ENCODE peak calls at places on chromosomes 1 and 21, in nine cellular contexts. R is stomach, Q is ovary, I is cardiac muscle cell, Y is heart right ventricle, Z is left ventricle myocardium inferior, E is fibroblast of pulmonary artery, D is omental fat pad, N is sigmoid colon. V is an unnamed sample.

GRCh38 chr1:220775238-220775853 is 11.4 kb upstream of the MTARC1 start:
- DNase-seq in Q (no peak), Z (no peak), I (peak; percentile 57), R (peak; percentile 55), E (peak; percentile 48), Y (peak; percentile 51), N (no peak), D (no peak), V (peak; percentile 44)

GRCh38 chr1:17535300-17535937 is 4.1 kb upstream of the ARHGEF10L start:
- DNase-seq in R (no peak), D (no peak), N (no peak), Q (no peak), Z (no peak), I (no peak), Y (no peak), E (no peak), V (no peak)

GRCh38 chr1:9843576-9843945 is 19.8 kb upstream of the CLSTN1 start:
- DNase-seq in E (no peak), R (peak; percentile 38), Y (no peak), Z (no peak), I (no peak), N (peak; percentile 58), Q (no peak), D (no peak), V (no peak)

GRCh38 chr1:3904843-3905185 is 4.7 kb upstream of the C1orf174 start:
- DNase-seq in I (no peak), E (no peak), N (no peak), R (no peak), D (no peak), Q (no peak), Y (no peak), Z (no peak), V (no peak)

GRCh38 chr1:66311628-66312027 is 222.3 kb upstream of the SGIP1 start:
- DNase-seq in E (no peak), I (no peak), Q (no peak), N (no peak), Z (no peak), D (no peak), Y (no peak), R (no peak), V (no peak)

GRCh38 chr1:44613932-44614331 is 60.3 kb downstream of the TMEM53 start:
- DNase-seq in Y (no peak), D (no peak), E (no peak), R (no peak), N (no peak), I (peak; percentile 30), Q (no peak), Z (no peak), V (no peak)

GRCh38 chr1:16981269-16981849 is 939 bp upstream of the MFAP2 start:
- DNase-seq in I (no peak), E (peak; percentile 81), D (no peak), Q (no peak), Y (no peak), R (no peak), N (no peak), Z (no peak), V (no peak)

GRCh38 chr21:29232601-29233541 is 65.9 kb upstream of the BACH1 start:
- DNase-seq in N (no peak), E (peak; percentile 45), Q (no peak), Y (no peak), R (no peak), I (no peak), Z (no peak), D (no peak), V (no peak)

GRCh38 chr1:68373173-68373572 is 76.6 kb downstream of the RPE65 start:
- DNase-seq in Q (no peak), Y (no peak), R (no peak), N (no peak), Z (no peak), E (no peak), D (no peak), I (no peak), V (no peak)

GRCh38 chr1:68375919-68376318 is 73.8 kb downstream of the RPE65 start:
- DNase-seq in D (no peak), Q (no peak), Z (no peak), Y (no peak), N (no peak), I (no peak), E (no peak), R (no peak), V (no peak)

GRCh38 chr1:68376441-68376840 is 73.3 kb downstream of the RPE65 start:
- DNase-seq in E (no peak), N (no peak), R (no peak), Z (no peak), D (no peak), Q (no peak), I (no peak), Y (no peak), V (no peak)

GRCh38 chr1:68370101-68370915 is 79.4 kb downstream of the RPE65 start:
- DNase-seq in E (no peak), R (no peak), D (no peak), N (no peak), Y (no peak), I (no peak), Z (no peak), Q (no peak), V (no peak)

DNA sequence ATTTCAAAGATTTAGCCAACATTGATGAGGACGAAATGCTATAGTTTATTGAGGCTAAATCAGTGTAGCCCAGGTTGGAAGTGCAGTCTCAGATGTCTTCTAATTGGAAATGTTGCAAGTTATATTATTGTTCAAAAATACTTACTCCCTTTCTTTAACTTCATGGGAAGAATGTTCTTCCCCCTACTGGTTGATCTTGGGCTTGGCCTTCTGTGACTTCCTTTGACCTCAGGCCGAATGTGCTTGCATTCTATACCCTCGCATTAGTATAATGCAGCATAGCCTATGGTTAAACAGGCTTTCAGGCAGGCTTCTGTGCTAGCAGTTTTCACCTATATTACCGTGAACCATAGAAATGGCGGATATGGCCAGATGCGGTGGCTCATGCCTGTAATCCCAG is 77.3 kb downstream of the RPE65 start:
- DNase-seq in E (no peak), Z (no peak), R (no peak), D (no peak), N (no peak), I (no peak), Y (no peak), Q (no peak), V (no peak)
- TF ChIP-seq CTCF in E (no peak), Z (no peak), R (no peak), D (no peak), N (no peak), I (no peak), Y (no peak), Q (no peak), V (no peak)

GRCh38 chr1:213979751-213980605 is 7.8 kb upstream of the PROX1 start:
- DNase-seq in D (no peak), I (peak; percentile 49), R (no peak), E (no peak), Q (no peak), N (no peak), Z (no peak), Y (no peak), V (no peak)
- TF ChIP-seq CTCF in D (no peak), I (no peak), R (no peak), E (no peak), Q (no peak), N (no peak), Z (no peak), Y (no peak), V (no peak)

GRCh38 chr1:228216371-228217320 is 8.8 kb downstream of the OBSCN start:
- DNase-seq in R (no peak), N (no peak), E (no peak), Z (no peak), D (no peak), I (no peak), Q (no peak), Y (peak; percentile 61), V (no peak)

GRCh38 chr1:228219245-228219961 is 11.6 kb downstream of the OBSCN start:
- DNase-seq in N (no peak), E (no peak), R (no peak), Q (no peak), D (no peak), Z (no peak), Y (no peak), I (no peak), V (no peak)

GRCh38 chr1:228215663-228216116 is 7.8 kb downstream of the OBSCN start:
- DNase-seq in I (no peak), Z (no peak), N (no peak), Y (no peak), R (no peak), E (no peak), Q (no peak), D (no peak), V (no peak)

GRCh38 chr1:228218513-228219244 is 10.8 kb downstream of the OBSCN start:
- DNase-seq in N (no peak), Z (no peak), E (no peak), D (no peak), Y (no peak), R (no peak), I (no peak), Q (no peak), V (no peak)

DNA sequence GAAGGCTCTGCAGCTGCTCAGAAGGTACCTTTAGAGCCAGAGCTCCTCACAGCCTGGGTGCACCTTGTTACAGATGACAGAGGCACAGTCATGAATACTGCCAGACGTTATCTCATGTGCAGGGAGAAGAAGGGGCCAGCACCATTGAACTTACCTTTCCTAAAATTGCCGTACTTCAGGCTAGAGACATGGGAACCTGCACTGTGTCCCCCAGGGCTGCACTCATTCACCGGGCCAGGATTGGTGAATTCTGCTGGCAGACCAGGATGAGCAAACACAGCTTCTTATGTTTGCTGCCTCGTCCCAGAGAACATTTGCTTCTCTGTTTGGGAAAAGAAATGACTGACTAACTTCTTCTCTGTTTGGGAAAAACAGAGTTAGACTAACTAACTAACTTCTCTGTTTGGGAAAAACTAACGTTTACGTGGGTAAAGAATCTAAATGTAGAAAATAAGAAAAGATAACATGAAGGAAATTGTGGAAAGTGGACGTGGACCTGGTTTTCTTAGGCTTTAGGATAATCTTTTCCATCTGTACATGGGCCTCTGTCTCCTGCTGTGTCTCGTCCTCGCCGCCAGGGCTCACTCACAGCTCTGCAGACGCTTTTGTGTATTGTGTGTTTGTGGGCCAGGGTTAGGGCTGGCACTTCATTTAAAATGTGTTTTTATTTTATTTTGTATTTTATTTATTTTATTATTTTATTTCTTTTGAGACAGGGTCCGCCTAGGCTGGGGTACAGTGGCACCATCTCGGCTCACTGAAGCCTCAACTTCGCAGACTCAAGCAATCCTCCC is 9.9 kb downstream of the OBSCN start:
- DNase-seq in Y (no peak), I (no peak), Z (no peak), N (no peak), E (no peak), D (no peak), R (no peak), Q (no peak), V (no peak)
- TF ChIP-seq CTCF in Y (no peak), I (no peak), Z (no peak), N (no peak), E (no peak), D (no peak), R (no peak), Q (no peak), V (no peak)

DNA sequence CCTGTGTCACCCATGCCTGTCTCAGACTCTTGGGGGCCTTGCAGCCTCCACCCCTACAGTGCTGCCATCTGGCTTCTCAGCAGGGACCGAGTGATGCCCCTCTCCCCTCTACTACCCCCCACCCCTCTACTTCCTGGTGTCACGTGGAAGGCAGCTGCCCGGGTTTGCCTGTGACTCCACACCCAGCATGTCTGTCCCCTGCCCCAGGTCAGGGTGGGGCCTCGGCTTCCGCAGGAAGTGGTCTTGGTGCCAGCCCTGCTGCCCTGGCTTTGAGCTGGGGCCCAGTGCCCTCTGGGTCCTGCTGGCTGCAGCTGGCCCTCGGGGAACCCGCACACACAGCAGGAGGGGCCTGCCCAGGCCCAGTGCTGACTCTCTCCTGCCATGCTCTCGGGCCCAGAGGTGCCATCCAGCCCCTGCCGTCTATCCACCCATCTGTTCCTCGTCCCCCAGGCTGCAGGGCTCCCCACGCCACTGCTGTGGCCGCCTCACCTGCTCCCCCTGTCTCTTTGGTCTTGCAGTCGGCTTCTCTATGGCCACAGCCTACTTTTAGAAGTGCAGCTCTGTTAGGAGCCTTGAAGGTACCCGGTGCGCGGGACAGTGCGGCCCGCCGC is 24.0 kb downstream of the PLCH2 start:
- DNase-seq in I (no peak), Z (no peak), E (no peak), D (no peak), N (no peak), Q (no peak), R (no peak), Y (no peak), V (no peak)
- TF ChIP-seq CTCF in I (no peak), Z (no peak), E (no peak), D (no peak), N (no peak), Q (no peak), R (no peak), Y (no peak), V (no peak)

V was measured in GM10248.